ENCODE peak calls at places on chromosome 16, in nine cellular contexts. H is mesothelial cell of epicardium; N is mammary epithelial cell; L is endothelial cell; Z is cardiac fibroblast; G is transverse colon; R is WTC11; J is progenitor cell of endocrine pancreas; V is CD4-positive, alpha-beta T cell. Q is an unnamed sample.

GRCh38 chr16:71230122-71230845 is at the start of gene HYDIN:
- DNase-seq in R (peak; percentile 96), H (peak; percentile 83), Z (peak; percentile 38), J (peak; percentile 79), G (peak; percentile 41), L (peak; percentile 91), V (no peak), N (peak; percentile 71), Q (no peak)

GRCh38 chr16:71847096-71847495 is 1.3 kb downstream of the ATXN1L start:
- DNase-seq in Z (no peak), G (no peak), V (no peak), R (no peak), H (no peak), N (no peak), J (no peak), L (no peak), Q (no peak)

GRCh38 chr16:70267516-70267915 is 15.8 kb upstream of the EXOSC6 start:
- DNase-seq in L (peak; percentile 70), J (no peak), Z (peak; percentile 67), R (peak; percentile 61), N (peak; percentile 21), V (peak; percentile 11), G (peak; percentile 33), H (no peak), Q (no peak)

GRCh38 chr16:89607937-89608740 is 5.3 kb upstream of the DPEP1 start:
- DNase-seq in H (no peak), J (no peak), L (no peak), R (no peak), V (no peak), N (no peak), Z (no peak), G (no peak), Q (no peak)

GRCh38 chr16:4682616-4683254 is 10.6 kb upstream of the NUDT16L1 start:
- DNase-seq in V (peak; percentile 42), R (peak; percentile 86), J (peak; percentile 30), N (peak; percentile 44), L (peak; percentile 65), G (no peak), H (no peak), Z (no peak), Q (peak; percentile 74)

GRCh38 chr16:21684199-21684598 is 20.4 kb downstream of the OTOA start:
- DNase-seq in J (no peak), H (no peak), N (no peak), R (peak; percentile 66), L (peak; percentile 9), Z (no peak), G (peak; percentile 21), V (peak; percentile 15), Q (no peak)

GRCh38 chr16:13940397-13940933 is 20.5 kb downstream of the ERCC4 start:
- DNase-seq in R (no peak), V (no peak), H (no peak), N (no peak), L (no peak), Z (no peak), J (no peak), G (no peak), Q (no peak)

GRCh38 chr16:87725596-87726235 is 40.1 kb downstream of the KLHDC4 start:
- DNase-seq in H (no peak), N (no peak), V (no peak), G (no peak), R (no peak), J (no peak), Z (peak; percentile 43), L (no peak), Q (no peak)

GRCh38 chr16:4467916-4468315 is 6.5 kb downstream of the NMRAL1 start:
- DNase-seq in H (no peak), R (no peak), L (no peak), G (no peak), N (no peak), J (no peak), Z (no peak), V (no peak), Q (no peak)

GRCh38 chr16:22092143-22092933 is at the start of gene VWA3A:
- DNase-seq in G (no peak), H (peak; percentile 59), R (peak; percentile 57), L (peak; percentile 38), V (no peak), J (no peak), Z (peak; percentile 68), N (no peak), Q (no peak)

GRCh38 chr16:12815361-12815760 is 11.7 kb upstream of the CPPED1 start:
- DNase-seq in J (no peak), V (no peak), L (no peak), H (no peak), N (no peak), R (no peak), G (no peak), Z (no peak), Q (no peak)

GRCh38 chr16:55225972-55226542 is 97.9 kb upstream of the IRX6 start:
- DNase-seq in N (no peak), R (no peak), J (no peak), Z (no peak), G (no peak), V (no peak), L (no peak), H (no peak), Q (no peak)

GRCh38 chr16:84272740-84273320 is 21.8 kb upstream of the WFDC1 start:
- DNase-seq in R (no peak), G (no peak), Z (no peak), H (no peak), V (no peak), L (no peak), J (no peak), N (no peak), Q (no peak)

GRCh38 chr16:82440336-82440735 is 186.4 kb upstream of the CDH13 start:
- DNase-seq in H (no peak), J (no peak), R (no peak), V (no peak), N (no peak), Z (no peak), G (no peak), L (no peak), Q (no peak)

DNA sequence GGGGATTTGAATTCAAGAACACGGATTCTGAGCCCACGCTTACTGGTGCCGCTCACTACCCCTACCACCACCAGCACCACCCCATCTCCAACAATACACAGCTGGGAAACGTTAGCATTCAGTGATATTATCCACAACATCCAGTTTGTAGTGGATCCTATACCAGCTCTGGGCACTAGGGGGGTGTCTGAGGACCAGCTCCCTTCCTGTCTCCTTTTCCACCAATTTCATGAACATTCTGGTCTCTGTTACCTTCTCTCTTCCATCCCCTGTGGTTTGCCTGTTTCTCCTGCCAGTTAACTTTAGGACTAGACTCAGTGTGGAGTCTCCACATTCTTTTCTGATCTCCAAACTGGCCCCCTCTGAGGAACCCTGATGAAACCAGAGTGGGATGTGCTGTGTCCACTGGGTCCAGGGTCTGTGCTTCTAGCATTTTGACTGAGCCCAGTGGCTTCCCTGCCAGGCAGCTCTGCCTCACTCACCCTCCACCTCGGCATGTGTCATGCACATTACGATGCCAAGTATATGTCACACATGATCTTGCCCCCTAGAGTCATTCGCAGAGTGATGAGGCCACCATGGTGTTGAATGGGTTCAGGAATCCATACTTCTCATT is 187.0 kb upstream of the CDH13 start:
- DNase-seq in J (no peak), V (no peak), R (peak; percentile 43), Z (peak; percentile 10), H (no peak), G (no peak), L (peak; percentile 30), N (no peak), Q (no peak)
- TF ChIP-seq CTCF in J (peak; percentile 51), V (no peak), R (peak; percentile 49), Z (peak; percentile 53), H (no peak), G (no peak), L (peak; percentile 65), N (peak; percentile 57), Q (no peak)

DNA sequence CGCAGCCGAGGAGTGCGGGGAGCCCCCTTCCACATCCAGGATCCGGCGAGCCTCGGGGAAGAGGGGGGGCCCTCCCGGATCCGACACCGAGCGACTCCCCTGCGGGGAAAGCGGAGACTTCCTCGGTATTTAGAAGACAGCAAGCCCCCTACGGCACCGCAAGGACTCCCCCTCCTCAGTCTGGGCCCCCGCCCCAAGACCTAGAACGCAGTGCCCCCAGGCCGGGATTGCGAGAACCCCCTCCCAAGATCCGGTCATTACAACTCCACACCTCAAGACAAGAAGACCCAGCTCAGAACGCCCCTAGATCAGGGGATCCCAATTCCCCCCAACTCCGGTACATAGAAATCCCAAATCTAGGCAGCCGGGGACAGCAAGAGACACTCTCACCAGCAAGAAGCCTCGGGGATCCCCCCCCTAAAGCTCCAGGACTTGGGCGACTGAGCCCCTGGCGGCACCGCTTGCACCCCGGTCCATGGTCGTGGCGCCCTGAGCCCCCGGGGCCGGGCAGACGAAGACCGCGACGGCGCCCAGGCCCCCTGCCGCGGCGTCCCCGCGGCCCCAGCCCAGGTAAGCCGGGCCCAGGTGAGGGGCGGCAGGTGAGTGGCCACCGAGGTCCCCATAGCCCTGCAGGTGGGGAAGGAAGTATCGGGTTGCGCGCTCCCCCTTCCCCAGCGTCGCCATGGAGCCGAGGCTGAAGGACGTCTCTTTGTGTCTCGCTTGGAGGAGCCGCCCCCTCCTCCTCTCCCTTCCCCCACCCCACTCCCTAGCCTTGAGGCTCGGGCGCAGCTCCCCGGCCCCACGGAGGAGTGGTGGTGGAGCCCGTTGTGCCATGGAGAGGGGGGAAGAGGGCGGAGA is 635 bp downstream of the SBK1 start:
- DNase-seq in G (peak; percentile 11), R (peak; percentile 85), L (peak; percentile 16), Z (no peak), H (peak; percentile 64), V (no peak), N (no peak), J (peak; percentile 65), Q (no peak)
- TF ChIP-seq CTCF in G (no peak), R (no peak), L (no peak), Z (no peak), H (no peak), V (no peak), N (no peak), J (no peak), Q (no peak)

GRCh38 chr16:73746554-73746953 is 550.1 kb upstream of the PSMD7 start:
- DNase-seq in Z (no peak), R (no peak), J (no peak), H (no peak), V (no peak), L (no peak), N (no peak), G (no peak), Q (no peak)

GRCh38 chr16:73739049-73739769 is 557.4 kb upstream of the PSMD7 start:
- DNase-seq in G (no peak), J (no peak), V (no peak), Z (no peak), R (no peak), H (no peak), L (no peak), N (peak; percentile 41), Q (no peak)

GRCh38 chr16:73747328-73747727 is 549.3 kb upstream of the PSMD7 start:
- DNase-seq in J (no peak), Z (no peak), G (no peak), N (no peak), R (no peak), H (no peak), L (no peak), V (no peak), Q (no peak)

GRCh38 chr16:73743665-73744496 is 552.7 kb upstream of the PSMD7 start:
- DNase-seq in R (peak; percentile 52), L (peak; percentile 29), Z (no peak), J (no peak), V (no peak), N (no peak), H (no peak), G (no peak), Q (no peak)
- TF ChIP-seq CTCF in R (peak; percentile 36), L (no peak), Z (no peak), J (peak; percentile 17), V (no peak), N (peak; percentile 19), H (no peak), G (no peak), Q (no peak)

GRCh38 chr16:86029131-86029741 is 130.3 kb downstream of the IRF8 start:
- DNase-seq in V (no peak), H (no peak), L (no peak), J (no peak), G (peak; percentile 36), N (no peak), Z (peak; percentile 53), R (no peak), Q (no peak)
- TF ChIP-seq CTCF in V (no peak), H (no peak), L (no peak), J (no peak), G (no peak), N (no peak), Z (no peak), R (no peak), Q (no peak)

Q was measured in CD14-positive monocyte.